ENCODE peak calls at places on chromosomes 5 and 9, in eight cellular contexts. S is mammary epithelial cell, F is OCI-LY7, A is psoas muscle, K is adrenal gland, Y is osteocyte, D is GM13976, T is fibroblast of the aortic adventitia. L is an unnamed sample.

GRCh38 chr5:68429510-68429909 is 214.0 kb downstream of the PIK3R1 start:
- DNase-seq in D (no peak), F (no peak), S (no peak), A (no peak), K (no peak), T (no peak), Y (no peak), L (no peak)

GRCh38 chr5:72149742-72150141 is 42.5 kb downstream of the MAP1B start:
- DNase-seq in Y (no peak), F (no peak), K (no peak), A (no peak), S (no peak), D (no peak), T (peak), L (no peak)

GRCh38 chr9:18905033-18905882 is 127.8 kb downstream of the SAXO1 start:
- DNase-seq in A (no peak), T (peak), F (no peak), K (no peak), D (no peak), S (no peak), Y (peak), L (no peak)

GRCh38 chr5:147407094-147407681 is 102.7 kb downstream of the DPYSL3 start:
- DNase-seq in D (no peak), K (no peak), Y (no peak), T (peak), A (no peak), F (no peak), S (no peak), L (no peak)

GRCh38 chr9:135324329-135324728 is 155.3 kb upstream of the PPP1R26 start:
- DNase-seq in Y (no peak), K (no peak), D (no peak), A (no peak), F (no peak), S (no peak), T (no peak), L (no peak)

GRCh38 chr9:2427016-2427891 is 194.3 kb upstream of the VLDLR start:
- DNase-seq in F (no peak), S (peak), Y (no peak), D (no peak), A (no peak), T (no peak), K (peak), L (no peak)

GRCh38 chr9:13688223-13688989 is 408.9 kb upstream of the MPDZ start:
- DNase-seq in A (no peak), Y (no peak), F (no peak), T (no peak), D (no peak), K (no peak), S (peak), L (no peak)

GRCh38 chr9:89361816-89362646 is 43.7 kb downstream of the SECISBP2 start:
- DNase-seq in F (no peak), Y (no peak), A (no peak), D (no peak), K (peak), S (no peak), T (no peak), L (no peak)

GRCh38 chr5:78776637-78777036 is 128.1 kb upstream of the LHFPL2 start:
- DNase-seq in K (no peak), S (no peak), D (no peak), A (no peak), Y (no peak), F (no peak), T (peak), L (no peak)

GRCh38 chr5:1175015-1175414 is 26.4 kb upstream of the SLC6A19 start:
- DNase-seq in Y (no peak), F (no peak), S (no peak), D (no peak), K (no peak), T (no peak), A (peak), L (no peak)

GRCh38 chr5:54902817-54903473 is 82.4 kb downstream of the ESM1 start:
- DNase-seq in S (peak), Y (no peak), K (no peak), D (no peak), T (peak), F (peak), A (no peak), L (peak)

GRCh38 chr5:172855597-172856292 is 21.7 kb downstream of the ERGIC1 start:
- DNase-seq in K (peak), F (no peak), A (peak), T (peak), Y (no peak), D (no peak), S (no peak), L (no peak)

GRCh38 chr9:130692365-130692764 is 1.2 kb upstream of the EXOSC2 start:
- DNase-seq in F (no peak), T (no peak), K (no peak), Y (no peak), D (no peak), A (peak), S (no peak), L (no peak)

GRCh38 chr5:101991486-101991885 is 304.6 kb downstream of the SLCO4C1 start:
- DNase-seq in K (no peak), T (no peak), S (no peak), F (no peak), Y (no peak), D (no peak), A (no peak), L (no peak)

GRCh38 chr5:126003309-126003708 is 419.9 kb upstream of the GRAMD2B start:
- DNase-seq in K (peak), Y (no peak), F (no peak), A (no peak), T (peak), D (no peak), S (peak), L (no peak)

GRCh38 chr9:12816656-12817101 is 41.9 kb downstream of the LURAP1L start:
- DNase-seq in S (no peak), Y (no peak), D (no peak), K (no peak), A (no peak), T (no peak), F (no peak), L (no peak)

GRCh38 chr5:147973086-147973485 is 66.7 kb upstream of the C5orf46 start:
- DNase-seq in K (no peak), A (no peak), S (no peak), D (no peak), F (no peak), T (no peak), Y (no peak), L (no peak)

GRCh38 chr5:10329421-10329807 is 21.7 kb upstream of the CMBL start:
- DNase-seq in S (no peak), A (no peak), T (no peak), Y (no peak), K (no peak), F (no peak), D (no peak), L (no peak)

GRCh38 chr5:429453-430188 is 13.4 kb upstream of the EXOC3 start:
- DNase-seq in A (no peak), F (no peak), T (peak), Y (peak), S (peak), D (no peak), K (no peak), L (peak)

GRCh38 chr9:31259824-31260223 is 1124.6 kb upstream of the ACO1 start:
- DNase-seq in Y (no peak), S (no peak), K (no peak), T (no peak), A (no peak), F (no peak), D (no peak), L (no peak)

GRCh38 chr9:462611-463010 is 247.9 kb downstream of the DOCK8 start:
- DNase-seq in Y (no peak), T (peak), F (no peak), D (no peak), A (no peak), S (no peak), K (no peak), L (no peak)

GRCh38 chr9:124593080-124594058 is 86.2 kb upstream of the NR5A1 start:
- DNase-seq in D (no peak), F (no peak), Y (no peak), K (no peak), T (no peak), A (no peak), S (no peak), L (no peak)

GRCh38 chr5:73121109-73121443 is 701 bp downstream of the TMEM171 start:
- DNase-seq in A (no peak), S (no peak), T (peak), Y (no peak), D (no peak), K (no peak), F (no peak), L (no peak)

DNA sequence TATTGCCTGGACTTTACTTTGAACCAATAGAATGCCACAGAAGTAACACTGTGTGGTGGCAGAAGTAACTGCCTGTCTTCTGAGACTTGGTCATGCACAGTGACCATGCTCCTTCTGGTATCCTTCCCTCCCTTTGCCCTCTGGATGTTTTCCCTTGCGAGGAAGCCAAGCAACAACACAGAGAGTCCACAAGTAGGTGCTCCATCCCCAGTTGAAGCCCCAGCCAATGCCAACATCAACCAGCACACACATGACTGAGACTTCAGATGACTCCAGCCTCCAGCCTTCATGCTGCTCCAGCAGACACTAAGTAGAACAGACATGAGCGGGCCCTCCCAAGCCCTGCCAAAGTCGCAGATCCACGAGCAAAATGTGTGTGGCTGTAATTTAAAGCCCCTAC is 129.6 kb downstream of the EPB41L4A start:
- DNase-seq in D (no peak), Y (no peak), F (no peak), A (no peak), K (no peak), S (peak), T (no peak), L (no peak)
- TF ChIP-seq CTCF in D (no peak), Y (no peak), F (no peak), A (no peak), K (no peak), S (no peak), T (no peak), L (no peak)

GRCh38 chr5:15191012-15191411 is 309.0 kb upstream of the FBXL7 start:
- DNase-seq in D (no peak), Y (no peak), S (no peak), K (no peak), T (no peak), A (no peak), F (no peak), L (no peak)
- TF ChIP-seq CTCF in D (no peak), Y (peak), S (no peak), K (no peak), T (no peak), A (no peak), F (no peak), L (no peak)

GRCh38 chr5:74639538-74640449 is 734 bp downstream of the ENC1 start:
- DNase-seq in F (peak), A (peak), Y (peak), T (peak), D (peak), S (no peak), K (peak), L (peak)
- TF ChIP-seq CTCF in F (no peak), A (peak), Y (no peak), T (peak), D (no peak), S (no peak), K (peak), L (no peak)

GRCh38 chr9:129498451-129499376 is 122.2 kb downstream of the C9orf50 start:
- DNase-seq in S (no peak), Y (no peak), F (no peak), D (no peak), K (no peak), T (no peak), A (no peak), L (peak)

GRCh38 chr9:129497837-129498450 is 123.0 kb downstream of the C9orf50 start:
- DNase-seq in T (no peak), F (no peak), D (no peak), S (no peak), A (no peak), K (no peak), Y (no peak), L (peak)

GRCh38 chr9:129501771-129502324 is 119.1 kb downstream of the C9orf50 start:
- DNase-seq in F (no peak), S (no peak), A (no peak), T (peak), Y (no peak), K (no peak), D (no peak), L (no peak)

GRCh38 chr9:129500863-129501770 is 119.8 kb downstream of the C9orf50 start:
- DNase-seq in T (no peak), S (no peak), D (no peak), Y (no peak), K (no peak), A (no peak), F (no peak), L (no peak)

DNA sequence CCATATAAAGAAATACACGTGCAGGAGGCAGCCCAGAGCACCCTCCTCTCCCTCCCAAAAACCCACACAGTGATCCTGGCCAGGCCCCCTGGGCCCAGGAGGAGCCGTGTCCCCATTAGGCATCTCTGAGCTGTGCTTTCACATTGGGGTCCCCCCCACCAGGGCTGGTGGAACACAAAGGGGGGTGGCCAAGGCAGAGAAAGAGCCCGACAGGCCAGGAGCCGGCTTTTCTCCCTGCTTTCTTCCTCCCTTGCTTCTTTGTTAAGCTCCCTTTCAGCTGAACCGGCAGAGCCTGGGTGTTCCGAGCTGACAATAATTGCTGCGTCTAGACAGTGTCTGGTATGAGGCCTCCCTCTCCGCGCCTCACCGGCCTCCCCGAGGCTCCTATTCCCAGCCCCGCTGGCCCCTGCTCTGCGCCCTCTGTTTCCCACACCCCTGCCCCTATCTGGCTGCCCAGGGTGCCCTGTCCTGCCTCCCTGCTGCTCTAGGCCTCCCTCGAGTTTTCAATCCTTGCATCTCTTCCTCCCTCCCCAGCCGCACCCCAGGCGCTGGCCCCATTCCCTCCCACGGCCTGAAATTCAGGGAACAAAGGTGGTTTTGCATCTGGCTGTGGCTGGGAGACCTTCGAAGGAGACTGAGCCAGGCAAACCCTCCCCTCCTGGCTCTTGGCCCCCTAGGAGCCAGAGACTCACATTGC is 120.6 kb downstream of the C9orf50 start:
- DNase-seq in S (no peak), T (peak), A (no peak), D (no peak), Y (no peak), F (no peak), K (no peak), L (no peak)
- TF ChIP-seq CTCF in S (no peak), T (peak), A (no peak), D (no peak), Y (no peak), F (no peak), K (peak), L (no peak)

L was measured in GM20000.